ENCODE peak calls at places on chromosomes 11 and 22, in eight cellular contexts. Z is CD8-positive, alpha-beta T cell; E is neural progenitor cell; W is psoas muscle; C is IMR-90; Q is ovary; K is heart left ventricle; P is BE2C. F is an unnamed sample.

GRCh38 chr11:100925935-100926334 is 203.7 kb downstream of the PGR start:
- DNase-seq in E (no peak), K (no peak), P (no peak), Z (no peak), W (no peak), C (peak; percentile 89), Q (no peak), F (no peak)

GRCh38 chr11:94473177-94473799 is 20.4 kb downstream of the MRE11 start:
- DNase-seq in P (no peak), C (peak; percentile 10), Z (no peak), Q (no peak), E (no peak), W (no peak), K (no peak), F (no peak)

GRCh38 chr11:65315204-65315865 is 669 bp downstream of the CDC42EP2 start:
- DNase-seq in Z (peak; percentile 56), C (peak; percentile 68), E (peak; percentile 95), Q (peak; percentile 91), K (peak; percentile 88), W (peak; percentile 90), P (peak; percentile 89), F (no peak)

GRCh38 chr11:132504501-132505041 is 1027.7 kb downstream of the OPCML start:
- DNase-seq in Q (no peak), Z (no peak), W (no peak), C (no peak), P (no peak), K (no peak), E (peak; percentile 22), F (no peak)

GRCh38 chr11:65788801-65789200 is 1.9 kb downstream of the OVOL1 start:
- DNase-seq in W (peak; percentile 15), Z (no peak), Q (no peak), C (no peak), P (no peak), E (no peak), K (no peak), F (no peak)

GRCh38 chr22:38479096-38479840 is 11.4 kb downstream of the KDELR3 start:
- DNase-seq in Z (no peak), P (no peak), E (no peak), C (no peak), W (no peak), K (no peak), Q (no peak), F (no peak)

GRCh38 chr11:78380615-78381029 is 37.0 kb downstream of the GAB2 start:
- DNase-seq in W (no peak), Z (no peak), C (peak; percentile 90), E (peak; percentile 51), P (no peak), K (no peak), Q (no peak), F (peak; percentile 33)

GRCh38 chr22:29692327-29692640 is 27.5 kb upstream of the CABP7 start:
- DNase-seq in P (no peak), K (no peak), Z (no peak), Q (no peak), W (no peak), E (no peak), C (no peak), F (no peak)

GRCh38 chr22:35648066-35649025 is at the start of gene APOL6:
- DNase-seq in C (peak; percentile 76), P (no peak), Q (no peak), Z (no peak), W (peak; percentile 58), E (peak; percentile 34), K (no peak), F (no peak)

GRCh38 chr22:27795053-27795452 is 6.5 kb downstream of the MN1 start:
- DNase-seq in E (peak; percentile 76), P (no peak), C (no peak), K (peak; percentile 16), Q (no peak), W (no peak), Z (no peak), F (no peak)

GRCh38 chr22:26431151-26431995 is 2.3 kb downstream of the ASPHD2 start:
- DNase-seq in Z (no peak), E (no peak), K (no peak), C (no peak), P (no peak), Q (no peak), W (no peak), F (no peak)

GRCh38 chr22:48450188-48450825 is 1377.4 kb downstream of the BRD1 start:
- DNase-seq in P (no peak), K (no peak), C (no peak), W (no peak), Z (no peak), E (no peak), Q (no peak), F (no peak)

GRCh38 chr22:48452766-48453165 is 1374.9 kb downstream of the BRD1 start:
- DNase-seq in Q (no peak), W (no peak), K (no peak), E (no peak), Z (no peak), P (no peak), C (no peak), F (no peak)

GRCh38 chr22:48451891-48452290 is 1375.8 kb downstream of the BRD1 start:
- DNase-seq in K (no peak), W (no peak), C (no peak), E (no peak), P (no peak), Z (no peak), Q (no peak), F (no peak)

GRCh38 chr22:48448821-48449220 is 1378.9 kb downstream of the BRD1 start:
- DNase-seq in P (no peak), E (no peak), C (no peak), K (no peak), Z (no peak), W (no peak), Q (no peak), F (no peak)

DNA sequence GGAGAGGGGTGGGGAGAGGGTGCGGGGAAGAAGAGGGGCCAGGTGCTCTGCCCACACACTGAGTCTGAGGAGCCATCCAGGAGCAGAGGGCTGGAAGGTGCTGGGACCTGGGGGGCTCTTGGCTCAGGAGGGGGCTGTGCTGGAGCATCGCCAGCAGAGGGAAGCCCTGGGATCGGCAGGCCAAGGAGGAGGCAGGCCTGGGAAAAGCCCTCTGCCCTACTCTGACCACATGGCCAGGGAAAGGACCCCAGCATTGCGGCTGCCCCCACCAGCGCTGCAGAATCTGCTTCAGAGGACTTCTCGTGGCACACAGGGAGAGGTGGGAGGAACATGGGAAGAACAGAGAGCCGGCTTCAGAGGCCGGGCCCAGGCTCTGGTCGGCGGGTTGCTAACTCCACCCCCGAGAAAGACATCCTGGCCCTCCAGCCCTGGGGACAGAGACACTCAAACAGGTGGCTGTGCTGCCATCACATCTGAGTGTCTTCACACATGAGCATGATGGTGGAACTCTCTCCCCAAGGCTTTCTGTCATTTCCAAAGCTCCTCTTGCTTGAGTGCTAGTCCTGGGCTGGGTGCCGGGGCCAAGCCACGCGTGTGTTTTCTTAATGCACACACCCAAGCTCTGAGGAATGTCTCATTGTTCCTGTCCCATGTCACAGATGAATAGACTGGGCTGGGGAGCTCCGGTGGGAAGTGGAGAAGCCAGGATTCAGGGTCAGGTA is 1378.0 kb downstream of the BRD1 start:
- DNase-seq in K (no peak), E (no peak), P (no peak), Z (no peak), W (no peak), Q (no peak), C (no peak), F (no peak)
- H3K9me3 ChIP-seq in K (no peaks in the 10 kb centered on the region), E (no peaks in the 10 kb centered on the region), P (peaks cover 7% of the 10 kb centered on the region), Z (no peaks in the 10 kb centered on the region), W (no peaks in the 10 kb centered on the region), Q (no peaks in the 10 kb centered on the region), C (peaks cover 59% of the 10 kb centered on the region), F (peaks cover 92% of the 10 kb centered on the region)

GRCh38 chr22:47282366-47282765 is 519.9 kb downstream of the TBC1D22A start:
- DNase-seq in K (no peak), P (no peak), Q (no peak), Z (no peak), C (no peak), W (no peak), E (no peak), F (no peak)
- H3K9me3 ChIP-seq in K (no peaks in the 10 kb centered on the region), P (no peaks in the 10 kb centered on the region), Q (no peaks in the 10 kb centered on the region), Z (no peaks in the 10 kb centered on the region), C (peaks cover 2% of the 10 kb centered on the region), W (no peaks in the 10 kb centered on the region), E (no peaks in the 10 kb centered on the region), F (no peaks in the 10 kb centered on the region)

DNA sequence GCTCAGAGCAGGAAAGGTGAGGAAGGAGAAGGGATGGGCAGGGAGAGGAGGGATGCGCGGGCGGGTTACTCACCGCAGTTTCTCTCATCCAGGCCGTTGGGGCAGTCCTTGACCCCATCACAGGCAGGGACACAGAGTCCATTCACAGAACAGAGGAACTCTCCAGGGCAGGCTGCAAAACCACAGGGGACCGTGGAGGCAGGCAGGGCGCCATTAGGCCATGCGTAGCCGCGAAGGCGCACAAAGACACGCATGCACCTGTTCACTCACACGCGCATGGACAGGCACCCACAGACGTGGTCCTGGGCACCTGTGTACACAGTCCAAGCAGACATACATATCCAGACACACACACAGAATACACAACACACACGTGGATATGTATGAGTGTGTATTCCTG is 23.0 kb downstream of the KCTD17 start:
- DNase-seq in W (no peak), E (no peak), K (no peak), P (no peak), Z (no peak), C (no peak), Q (no peak), F (no peak)
- H3K9me3 ChIP-seq in W (no peaks in the 10 kb centered on the region), E (no peaks in the 10 kb centered on the region), K (no peaks in the 10 kb centered on the region), P (no peaks in the 10 kb centered on the region), Z (no peaks in the 10 kb centered on the region), C (no peaks in the 10 kb centered on the region), Q (no peaks in the 10 kb centered on the region), F (no peaks in the 10 kb centered on the region)

GRCh38 chr11:25734592-25735211 is 597.2 kb upstream of the ANO3 start:
- DNase-seq in K (no peak), Z (no peak), W (no peak), C (peak; percentile 19), P (no peak), Q (no peak), E (peak; percentile 65), F (no peak)

GRCh38 chr11:25741886-25742285 is 590.0 kb upstream of the ANO3 start:
- DNase-seq in Q (no peak), K (no peak), E (no peak), C (no peak), Z (no peak), P (no peak), W (no peak), F (no peak)

GRCh38 chr11:25733777-25734176 is 598.2 kb upstream of the ANO3 start:
- DNase-seq in Q (no peak), W (no peak), P (no peak), Z (no peak), K (no peak), E (no peak), C (no peak), F (no peak)

GRCh38 chr11:25742800-25743199 is 589.1 kb upstream of the ANO3 start:
- DNase-seq in P (no peak), E (no peak), K (no peak), C (no peak), Q (no peak), W (no peak), Z (no peak), F (no peak)

DNA sequence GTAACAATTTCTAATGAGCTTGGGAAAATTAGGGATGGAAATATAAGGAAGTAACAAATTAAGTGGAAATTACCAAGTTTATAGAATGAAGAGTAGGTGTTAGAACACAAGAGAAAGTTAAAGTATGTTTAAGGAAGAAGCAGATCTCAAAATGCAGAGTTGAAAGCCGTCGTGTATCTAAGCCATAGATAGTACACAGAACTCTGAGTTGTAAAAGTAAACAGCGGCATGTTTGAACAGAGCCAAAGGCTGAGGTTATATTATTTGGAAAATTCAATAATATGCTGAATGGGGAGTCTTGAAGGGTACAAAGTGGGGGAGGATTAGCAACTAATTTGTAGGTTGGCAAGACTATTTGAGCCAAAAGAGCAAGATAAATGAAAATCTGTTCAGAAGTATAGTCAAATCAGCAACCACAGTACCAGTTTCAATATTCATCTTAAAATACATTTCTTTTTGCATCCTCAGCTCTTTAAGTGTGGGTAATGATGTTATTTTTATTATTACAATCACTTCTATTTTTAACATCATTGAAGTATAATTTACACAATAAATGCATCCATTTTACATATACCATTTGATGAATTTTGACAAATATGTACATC is 594.8 kb upstream of the ANO3 start:
- DNase-seq in P (no peak), K (no peak), Z (no peak), C (no peak), Q (no peak), E (no peak), W (no peak), F (no peak)
- H3K9me3 ChIP-seq in P (no peaks in the 10 kb centered on the region), K (no peaks in the 10 kb centered on the region), Z (no peaks in the 10 kb centered on the region), C (peaks cover 2% of the 10 kb centered on the region), Q (no peaks in the 10 kb centered on the region), E (no peaks in the 10 kb centered on the region), W (no peaks in the 10 kb centered on the region), F (no peaks in the 10 kb centered on the region)